ENCODE peak calls at places on chromosomes 13 and 19, in nine cellular contexts. I is IMR-90; N is cardiac muscle cell; J is iPS DF 6.9; O is Panc1; Q is brain microvascular endothelial cell; D is psoas muscle; C is CD4-positive, alpha-beta memory T cell; H is bronchial epithelial cell. E is an unnamed sample.

GRCh38 chr13:70505809-70506208 is 397.6 kb upstream of the KLHL1 start:
- DNase-seq in I (no peak), N (no peak), J (no peak), O (no peak), Q (no peak), D (no peak), C (no peak), H (peak), E (no peak)

GRCh38 chr19:29683009-29683408 is 17.7 kb downstream of the PLEKHF1 start:
- DNase-seq in I (no peak), N (no peak), J (no peak), O (no peak), Q (peak), D (no peak), C (no peak), H (no peak), E (no peak)

GRCh38 chr19:32373614-32374295 is 28.3 kb downstream of the ZNF507 start:
- DNase-seq in I (peak), N (peak), J (no peak), O (peak), Q (peak), D (no peak), C (no peak), H (peak), E (peak)

GRCh38 chr13:50361282-50361681 is 346.0 kb downstream of the KCNRG start:
- DNase-seq in I (no peak), N (no peak), J (no peak), O (no peak), Q (no peak), D (no peak), C (no peak), H (no peak), E (no peak)

GRCh38 chr13:29428310-29428991 is 167.0 kb downstream of the SLC7A1 start:
- DNase-seq in I (no peak), N (peak), J (no peak), O (no peak), Q (no peak), D (no peak), C (no peak), H (peak), E (no peak)

GRCh38 chr13:94494021-94494420 is 14.5 kb upstream of the DCT start:
- DNase-seq in I (no peak), N (no peak), J (no peak), O (no peak), Q (no peak), D (no peak), C (no peak), H (no peak), E (no peak)

GRCh38 chr13:73938375-73939070 is 195.7 kb downstream of the KLF12 start:
- DNase-seq in I (peak), N (no peak), J (no peak), O (no peak), Q (peak), D (no peak), C (no peak), H (peak), E (peak)

GRCh38 chr19:46783670-46784069 is 4.7 kb downstream of the SLC1A5 start:
- DNase-seq in I (no peak), N (no peak), J (no peak), O (no peak), Q (no peak), D (no peak), C (no peak), H (no peak), E (no peak)

GRCh38 chr13:23323946-23324709 is 109.4 kb downstream of the SACS start:
- DNase-seq in I (peak), N (no peak), J (no peak), O (no peak), Q (no peak), D (no peak), C (no peak), H (peak), E (peak)

GRCh38 chr19:42232435-42232834 is 10.0 kb downstream of the GSK3A start:
- DNase-seq in I (no peak), N (no peak), J (no peak), O (no peak), Q (no peak), D (no peak), C (no peak), H (no peak), E (no peak)

GRCh38 chr13:46617382-46617781 is 64.4 kb downstream of the LRCH1 start:
- DNase-seq in I (peak), N (no peak), J (no peak), O (no peak), Q (no peak), D (no peak), C (no peak), H (no peak), E (no peak)

GRCh38 chr19:2302319-2303208 is 5.4 kb downstream of the LINGO3 start:
- DNase-seq in I (peak), N (peak), J (no peak), O (no peak), Q (peak), D (peak), C (peak), H (no peak), E (peak)

GRCh38 chr19:30064776-30065494 is 122.9 kb downstream of the URI1 start:
- DNase-seq in I (no peak), N (no peak), J (no peak), O (no peak), Q (no peak), D (no peak), C (no peak), H (no peak), E (no peak)

GRCh38 chr13:32316476-32316875 is 1.2 kb downstream of the BRCA2 start:
- DNase-seq in I (no peak), N (no peak), J (no peak), O (no peak), Q (no peak), D (no peak), C (no peak), H (no peak), E (no peak)

GRCh38 chr19:39737929-39738328 is at the start of gene CLC:
- DNase-seq in I (no peak), N (no peak), J (no peak), O (no peak), Q (no peak), D (no peak), C (no peak), H (no peak), E (no peak)

GRCh38 chr19:23283925-23284324 is 33.7 kb upstream of the ZNF724 start:
- DNase-seq in I (peak), N (peak), J (peak), O (no peak), Q (peak), D (peak), C (peak), H (peak), E (peak)

GRCh38 chr13:101626925-101627555 is 174.6 kb downstream of the ITGBL1 start:
- DNase-seq in I (peak), N (no peak), J (no peak), O (no peak), Q (no peak), D (no peak), C (peak), H (no peak), E (no peak)

GRCh38 chr13:97243915-97244820 is 22.0 kb downstream of the MBNL2 start:
- DNase-seq in I (no peak), N (no peak), J (no peak), O (no peak), Q (no peak), D (no peak), C (no peak), H (no peak), E (no peak)

GRCh38 chr19:41218615-41219507 is at the start of gene AXL:
- DNase-seq in I (peak), N (peak), J (peak), O (no peak), Q (peak), D (peak), C (no peak), H (peak), E (peak)

GRCh38 chr13:98941536-98941935 is 36.3 kb downstream of the DOCK9 start:
- DNase-seq in I (no peak), N (no peak), J (no peak), O (no peak), Q (no peak), D (no peak), C (no peak), H (no peak), E (no peak)

GRCh38 chr13:113646376-113646775 is 11.6 kb downstream of the ATP4B start:
- DNase-seq in I (no peak), N (no peak), J (no peak), O (no peak), Q (no peak), D (no peak), C (no peak), H (no peak), E (no peak)

GRCh38 chr13:84192125-84192524 is 309.9 kb upstream of the SLITRK1 start:
- DNase-seq in I (peak), N (no peak), J (no peak), O (no peak), Q (peak), D (no peak), C (no peak), H (peak), E (peak)

GRCh38 chr13:48560657-48561337 is 27.9 kb upstream of the RCBTB2 start:
- DNase-seq in I (no peak), N (no peak), J (no peak), O (no peak), Q (no peak), D (no peak), C (no peak), H (no peak), E (no peak)

GRCh38 chr13:71242191-71242590 is 624.8 kb downstream of the DACH1 start:
- DNase-seq in I (no peak), N (no peak), J (no peak), O (no peak), Q (no peak), D (no peak), C (no peak), H (no peak), E (no peak)

GRCh38 chr13:83773961-83774360 is 108.3 kb downstream of the SLITRK1 start:
- DNase-seq in I (peak), N (no peak), J (no peak), O (no peak), Q (no peak), D (no peak), C (no peak), H (no peak), E (peak)

DNA sequence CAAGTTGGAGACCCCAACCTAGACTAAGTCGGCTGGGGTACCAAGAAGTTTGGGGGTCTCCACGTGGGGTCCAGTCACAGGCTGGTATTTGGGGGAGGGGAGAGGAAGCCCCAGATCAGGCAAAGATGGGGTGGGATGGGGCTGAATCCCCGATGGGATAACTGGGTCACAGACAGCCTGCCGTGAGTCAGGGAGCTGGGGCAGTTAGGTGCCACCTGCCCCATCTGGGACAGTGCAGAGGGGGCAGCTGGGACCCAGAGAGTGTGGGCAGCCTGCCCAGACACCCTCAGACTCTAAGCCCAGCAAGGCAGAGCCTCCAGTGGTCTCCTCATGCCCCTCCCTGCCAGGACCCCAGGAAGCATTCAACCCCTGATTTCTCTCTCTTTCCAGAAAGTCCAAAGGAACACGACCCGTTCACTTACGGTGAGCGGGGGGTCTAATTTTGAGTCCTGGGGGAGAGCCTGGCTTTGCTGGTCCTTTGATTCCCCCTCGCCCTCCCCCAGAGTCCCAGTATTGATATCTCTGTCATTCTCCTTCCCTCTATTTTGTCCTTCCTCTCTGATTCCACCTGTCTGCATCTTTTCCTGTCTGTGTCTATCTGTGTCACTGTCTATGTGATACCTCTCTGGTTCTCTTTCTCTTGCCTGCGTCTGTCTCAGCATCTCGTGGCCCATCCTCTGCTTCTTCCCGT is 1.7 kb downstream of the FXYD1 start:
- DNase-seq in I (no peak), N (no peak), J (no peak), O (no peak), Q (no peak), D (no peak), C (no peak), H (no peak), E (no peak)
- H3K4me3 ChIP-seq in I (no peak), N (peak), J (no peak), O (no peak), Q (no peak), D (peak), C (no peak), H (no peak), E (no peak)

DNA sequence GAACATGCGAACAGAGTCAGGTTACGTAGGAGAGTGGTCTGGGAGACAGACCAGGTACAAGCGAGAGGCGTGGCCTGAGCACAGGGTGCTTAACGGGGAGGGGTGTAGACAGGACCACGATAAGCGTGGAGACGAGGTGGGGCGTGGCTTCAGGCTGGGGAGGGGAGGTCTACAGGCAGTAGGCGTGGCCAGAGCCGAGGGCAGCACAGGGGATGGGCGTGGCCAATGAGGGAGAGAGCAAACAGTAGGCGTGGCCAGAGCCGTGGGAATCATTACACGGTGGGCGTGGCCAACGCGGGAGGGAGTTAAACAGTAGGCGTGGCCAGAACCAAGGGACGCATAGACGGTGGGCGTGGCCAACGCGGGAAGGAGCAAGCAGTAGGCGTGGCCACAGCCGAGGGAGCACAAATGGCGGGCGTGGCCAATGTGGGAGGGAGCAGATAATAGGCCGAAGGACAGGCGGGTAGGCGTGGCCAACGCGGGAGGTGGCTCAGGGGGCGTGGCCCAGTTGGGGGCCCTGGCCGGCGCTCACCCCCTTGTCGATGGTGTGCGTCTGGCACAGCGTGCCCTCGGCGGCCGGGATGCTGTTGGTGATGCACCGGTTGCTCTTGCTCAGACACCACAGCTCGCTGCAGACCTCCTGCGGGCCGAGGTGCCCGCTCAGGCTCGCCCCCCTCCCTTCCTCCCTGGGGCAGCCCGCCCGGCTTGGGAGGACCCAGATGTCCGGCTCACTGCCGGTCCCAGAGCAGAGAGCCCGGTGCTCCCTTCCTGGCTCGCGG is 15.2 kb upstream of the MYO1F start:
- DNase-seq in I (peak), N (peak), J (peak), O (peak), Q (peak), D (peak), C (peak), H (no peak), E (peak)
- H3K4me3 ChIP-seq in I (peak), N (peak), J (peak), O (peak), Q (peak), D (peak), C (peak), H (no peak), E (peak)

DNA sequence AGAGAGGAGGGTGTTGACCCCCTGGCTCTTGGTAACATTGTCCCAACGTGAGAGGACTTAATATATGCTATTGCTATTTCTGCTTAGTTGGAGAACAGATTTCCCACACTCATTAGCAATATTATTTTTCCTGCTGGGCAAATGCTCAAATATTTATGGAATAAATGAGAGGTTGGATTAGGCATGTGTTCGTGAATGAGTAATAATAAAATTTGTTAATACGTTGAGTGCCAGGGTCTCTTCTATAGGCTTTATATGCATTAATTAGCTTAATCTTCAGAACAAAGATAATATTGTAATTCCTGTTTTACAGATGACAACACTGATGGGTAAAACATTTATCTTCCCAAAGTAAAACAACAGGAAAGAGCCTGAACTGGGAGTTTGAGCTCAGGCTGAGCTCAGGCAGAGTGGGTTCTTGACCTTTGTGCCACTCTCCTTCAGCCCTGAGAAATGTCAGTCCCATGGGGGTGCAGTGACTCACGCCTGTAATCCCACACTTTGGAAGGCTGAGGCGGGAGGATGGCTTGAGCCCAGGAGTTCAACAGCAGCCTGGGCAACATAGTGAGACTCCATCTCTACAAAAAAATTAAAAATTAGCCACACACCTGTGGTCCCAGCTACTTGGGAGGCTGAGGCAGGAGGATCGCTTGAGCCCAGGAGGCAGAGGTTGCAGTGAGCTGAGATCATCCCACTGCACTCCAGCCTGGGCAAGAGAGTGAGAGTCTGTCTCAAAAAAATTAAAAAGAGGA is 1.2 kb downstream of the ZNF233 start:
- DNase-seq in I (no peak), N (no peak), J (no peak), O (no peak), Q (no peak), D (no peak), C (no peak), H (no peak), E (no peak)
- H3K4me3 ChIP-seq in I (no peak), N (peak), J (no peak), O (peak), Q (no peak), D (peak), C (no peak), H (no peak), E (no peak)

DNA sequence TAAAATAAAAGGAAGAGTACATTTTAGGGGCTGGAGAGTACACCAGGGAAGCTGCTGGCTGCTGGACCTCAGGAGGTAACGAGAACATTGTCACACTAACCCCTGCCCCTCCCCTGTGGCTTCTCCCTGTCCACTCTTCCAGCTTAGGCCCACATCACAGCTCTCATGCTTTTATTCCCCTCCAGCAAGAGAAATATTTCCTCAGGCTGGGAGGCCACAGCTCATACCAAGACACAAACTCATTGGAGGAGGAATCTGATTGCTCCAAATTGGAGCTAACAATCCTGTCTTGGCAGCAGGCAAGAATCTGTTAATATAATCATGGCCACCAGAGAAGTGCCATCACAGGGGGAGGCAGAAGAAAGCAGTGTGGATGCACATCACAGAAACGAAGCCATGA is 740.8 kb downstream of the UQCRFS1 start:
- DNase-seq in I (no peak), N (no peak), J (no peak), O (no peak), Q (no peak), D (no peak), C (no peak), H (no peak), E (peak)
- H3K4me3 ChIP-seq in I (no peak), N (no peak), J (no peak), O (no peak), Q (no peak), D (no peak), C (no peak), H (no peak), E (no peak)

GRCh38 chr19:15107056-15108010 is at the start of gene SYDE1:
- DNase-seq in I (peak), N (peak), J (no peak), O (no peak), Q (no peak), D (peak), C (no peak), H (no peak), E (peak)
- H3K4me3 ChIP-seq in I (peak), N (peak), J (peak), O (peak), Q (peak), D (peak), C (no peak), H (peak), E (peak)

E was measured in AG10803.